ENCODE peak calls at places on chromosomes 6 and 20, in eight cellular contexts. W, Y, U, K, A, J, T and Q are unnamed samples. For H3K36me3, the result is how much of the 10 kb centered on the place peaks cover.

GRCh38 chr6:42338573-42339218 is 113.0 kb downstream of the TRERF1 start:
- DNase-seq in T (no peak), K (peak), J (no peak), Y (no peak), A (no peak), W (peak), U (peak), Q (no peak)

GRCh38 chr20:32535953-32536823 is 48.9 kb downstream of the NOL4L start:
- DNase-seq in U (peak), K (no peak), W (peak), A (peak), Y (peak), J (peak), T (no peak), Q (peak)

GRCh38 chr20:54650201-54650722 is 174.9 kb downstream of the DOK5 start:
- DNase-seq in J (no peak), Y (no peak), A (no peak), W (no peak), U (no peak), K (no peak), T (no peak), Q (no peak)

GRCh38 chr20:4782373-4782772 is 60.7 kb downstream of the PRND start:
- DNase-seq in J (no peak), Y (no peak), W (no peak), T (no peak), A (no peak), K (no peak), U (no peak), Q (no peak)

GRCh38 chr20:49594143-49594928 is 26.4 kb upstream of the PTGIS start:
- DNase-seq in K (peak), Y (no peak), J (no peak), T (peak), U (no peak), A (no peak), W (peak), Q (no peak)

GRCh38 chr6:161373905-161374451 is 100.1 kb upstream of the AGPAT4 start:
- DNase-seq in K (peak), W (peak), Y (peak), T (peak), J (peak), A (peak), U (no peak), Q (peak)

GRCh38 chr20:63590218-63591146 is 16.4 kb upstream of the HELZ2 start:
- DNase-seq in T (no peak), A (no peak), J (no peak), W (no peak), K (no peak), U (no peak), Y (no peak), Q (no peak)

GRCh38 chr20:35049776-35050352 is 42.7 kb downstream of the TRPC4AP start:
- DNase-seq in W (no peak), T (no peak), U (no peak), Y (no peak), A (peak), J (no peak), K (no peak), Q (no peak)

GRCh38 chr6:42230320-42231034 is 12.8 kb upstream of the MRPS10 start:
- DNase-seq in A (no peak), U (no peak), K (no peak), T (no peak), Y (no peak), W (no peak), J (no peak), Q (no peak)

GRCh38 chr20:50346372-50347347 is 156.0 kb downstream of the CEBPB start:
- DNase-seq in U (no peak), T (peak), J (peak), W (peak), A (no peak), K (peak), Y (no peak), Q (no peak)

GRCh38 chr6:168035661-168036616 is 38.5 kb downstream of the KIF25 start:
- DNase-seq in W (peak), U (no peak), A (no peak), Y (no peak), K (peak), J (no peak), T (no peak), Q (peak)

GRCh38 chr6:21026576-21027273 is 492.5 kb downstream of the CDKAL1 start:
- DNase-seq in U (no peak), A (no peak), K (peak), J (no peak), Y (no peak), W (no peak), T (no peak), Q (no peak)

GRCh38 chr20:61437280-61438206 is 185.5 kb downstream of the CDH4 start:
- DNase-seq in J (no peak), T (no peak), W (no peak), A (peak), Y (no peak), U (no peak), K (peak), Q (no peak)

GRCh38 chr6:29568021-29568420 is 8.5 kb upstream of the UBD start:
- DNase-seq in A (no peak), U (no peak), K (no peak), W (no peak), J (no peak), Y (no peak), T (no peak), Q (no peak)

GRCh38 chr6:5813625-5814027 is 193.1 kb downstream of the NRN1 start:
- DNase-seq in U (no peak), W (no peak), Y (no peak), J (no peak), A (no peak), K (no peak), T (no peak), Q (no peak)
- H3K4me3 ChIP-seq in U (no peak), W (no peak), Y (no peak), J (no peak), A (no peak), K (no peak), T (no peak), Q (peak)

GRCh38 chr6:169213814-169214520 is 39.7 kb downstream of the THBS2 start:
- DNase-seq in J (no peak), Y (no peak), A (no peak), W (no peak), K (no peak), T (peak), U (no peak), Q (no peak)

GRCh38 chr6:169212897-169213813 is 40.5 kb downstream of the THBS2 start:
- DNase-seq in Y (peak), U (peak), W (peak), T (peak), A (peak), J (peak), K (peak), Q (peak)

GRCh38 chr6:169217972-169218371 is 35.7 kb downstream of the THBS2 start:
- DNase-seq in J (no peak), U (no peak), W (no peak), K (no peak), T (no peak), Y (no peak), A (no peak), Q (no peak)

GRCh38 chr6:169216830-169217229 is 36.8 kb downstream of the THBS2 start:
- DNase-seq in W (no peak), J (no peak), U (no peak), T (peak), A (no peak), Y (no peak), K (no peak), Q (no peak)

DNA sequence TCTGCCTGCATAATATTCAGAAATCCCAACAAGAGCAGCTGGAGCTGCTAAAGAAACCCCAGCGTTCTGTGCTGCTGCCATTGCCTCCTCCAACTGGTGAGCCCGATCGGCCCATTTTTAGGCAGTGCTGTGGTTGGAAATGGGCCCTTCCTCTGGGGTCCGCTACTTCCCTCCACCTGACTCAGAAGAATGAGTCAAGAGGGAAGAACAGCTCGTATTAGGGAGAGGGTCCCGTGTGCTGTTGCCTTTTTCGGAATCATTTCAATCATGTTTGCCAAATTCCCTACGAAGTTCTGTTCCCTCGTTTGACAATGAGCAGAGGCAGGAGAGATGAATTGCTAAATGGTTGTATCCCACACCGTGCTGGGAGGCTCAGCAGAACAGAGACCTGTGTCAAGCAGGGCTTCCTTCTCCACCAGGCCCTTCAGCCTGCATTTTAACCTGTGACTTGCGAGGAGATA is 38.4 kb downstream of the THBS2 start:
- DNase-seq in T (peak), U (no peak), W (no peak), J (no peak), A (no peak), K (no peak), Y (no peak), Q (no peak)
- H3K27ac ChIP-seq in T (peak), U (no peak), W (peak), J (no peak), A (no peak), K (no peak), Y (no peak), Q (no peak)

GRCh38 chr6:33699131-33699530 is 12.4 kb downstream of the UQCC2 start:
- DNase-seq in A (no peak), K (no peak), T (no peak), W (no peak), J (no peak), U (no peak), Y (no peak), Q (no peak)

GRCh38 chr6:33697845-33698244 is 13.7 kb downstream of the UQCC2 start:
- DNase-seq in A (no peak), J (no peak), U (no peak), Y (no peak), T (no peak), K (no peak), W (no peak), Q (no peak)

GRCh38 chr6:33699739-33700138 is 11.8 kb downstream of the UQCC2 start:
- DNase-seq in J (no peak), A (no peak), Y (no peak), U (no peak), K (no peak), W (no peak), T (no peak), Q (no peak)

GRCh38 chr6:33696538-33697518 is 14.7 kb downstream of the UQCC2 start:
- DNase-seq in K (peak), W (no peak), U (no peak), Y (peak), T (peak), J (peak), A (no peak), Q (peak)

GRCh38 chr6:33698494-33698893 is 13.0 kb downstream of the UQCC2 start:
- DNase-seq in T (no peak), K (no peak), W (no peak), J (no peak), U (no peak), A (no peak), Y (no peak), Q (no peak)
- H3K36me3 ChIP-seq in T (under half), K (under half), W (under half), J (under half), U (half or more), A (half or more), Y (under half), Q (under half)

DNA sequence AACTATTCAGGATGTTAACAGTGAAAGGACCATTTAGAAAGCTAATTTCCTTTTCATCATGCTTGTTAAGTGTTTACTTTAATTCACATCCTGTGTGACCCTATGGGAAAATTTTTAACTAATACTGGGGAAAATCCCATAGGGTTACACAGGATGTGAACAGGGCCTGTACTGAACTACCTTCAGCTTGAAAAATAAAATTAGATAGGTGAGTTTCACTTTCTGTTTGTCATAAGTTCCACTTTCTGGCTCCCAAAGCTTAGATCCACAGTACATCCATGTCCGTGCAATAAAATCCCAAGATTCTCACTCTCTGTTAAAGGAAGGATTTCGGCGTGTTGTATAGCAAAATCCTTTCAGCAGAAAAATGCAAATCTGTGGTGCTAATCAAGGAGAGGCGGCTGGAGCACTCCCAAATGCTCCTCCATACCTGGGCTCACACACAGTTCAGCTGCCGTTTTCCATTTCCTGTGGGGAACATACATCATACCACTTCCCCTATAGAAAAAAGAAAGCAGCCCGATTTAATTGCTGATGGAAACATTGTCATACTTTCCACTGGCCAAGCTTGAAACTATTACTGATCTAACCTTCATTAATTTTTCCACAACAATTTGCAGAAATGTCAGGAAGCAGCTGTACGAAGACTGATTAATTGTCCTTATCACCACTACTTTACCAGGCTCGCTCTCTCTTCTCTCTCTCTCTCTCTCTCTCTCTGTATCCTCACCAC is 125.2 kb downstream of the HIVEP2 start:
- DNase-seq in J (no peak), Y (no peak), T (no peak), U (no peak), A (no peak), W (no peak), K (peak), Q (peak)
- H3K4me3 ChIP-seq in J (peak), Y (peak), T (peak), U (no peak), A (no peak), W (no peak), K (peak), Q (peak)

GRCh38 chr6:7785243-7785941 is 59.5 kb downstream of the BMP6 start:
- DNase-seq in T (no peak), A (no peak), J (no peak), Y (no peak), K (no peak), W (no peak), U (no peak), Q (no peak)
- H3K27ac ChIP-seq in T (peak), A (no peak), J (no peak), Y (no peak), K (no peak), W (no peak), U (no peak), Q (no peak)

GRCh38 chr6:24867104-24867703 is 68.5 kb upstream of the ARMH2 start:
- DNase-seq in J (no peak), Y (no peak), A (no peak), U (no peak), K (no peak), T (no peak), W (no peak), Q (no peak)

GRCh38 chr6:24861934-24862333 is 63.2 kb upstream of the ARMH2 start:
- DNase-seq in A (no peak), T (no peak), U (no peak), K (no peak), W (no peak), J (no peak), Y (no peak), Q (no peak)

GRCh38 chr6:24864345-24864744 is 65.6 kb upstream of the ARMH2 start:
- DNase-seq in A (no peak), K (no peak), W (no peak), Y (no peak), T (no peak), U (no peak), J (no peak), Q (no peak)

GRCh38 chr6:24868765-24869164 is 67.0 kb downstream of the RIPOR2 start:
- DNase-seq in J (no peak), Y (no peak), A (no peak), W (no peak), T (no peak), U (no peak), K (no peak), Q (no peak)

DNA sequence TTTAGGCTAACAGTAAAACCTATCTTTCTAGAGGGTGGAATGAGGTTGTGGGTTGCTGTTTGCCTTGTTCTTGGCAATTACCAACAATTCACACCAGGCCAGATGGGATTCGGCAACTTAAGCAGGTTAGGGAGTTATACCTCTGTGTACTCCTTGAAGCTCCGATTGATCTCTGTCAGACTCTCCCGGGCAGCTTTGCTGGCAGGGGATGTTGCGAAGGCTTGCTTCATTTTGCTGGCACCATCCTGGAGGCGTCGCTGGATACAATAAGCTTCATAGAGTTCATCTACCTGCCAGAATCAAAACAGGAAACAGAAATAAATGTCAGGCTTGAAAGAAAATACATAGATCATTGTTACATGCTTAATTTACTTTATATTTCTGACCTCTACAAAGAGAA is 66.4 kb upstream of the ARMH2 start:
- DNase-seq in U (no peak), A (no peak), W (no peak), T (no peak), Y (no peak), J (no peak), K (no peak), Q (no peak)
- H3K36me3 ChIP-seq in U (under half), A (half or more), W (under half), T (under half), Y (half or more), J (under half), K (under half), Q (half or more)